ENCODE peak calls at places on chromosomes 4 and X, in four cellular contexts. One of them, this sample, is unnamed.
A peak's percentile ranks its signal among the peaks of the same experiment; 100 is the strongest.

GRCh38 chr4:122854860-122855259 is 28.2 kb downstream of the FGF2 start:
- DNase-seq in lower lobe of right lung: no peak
- DNase-seq in adrenal gland: no peak
- DNase-seq in left ventricle myocardium inferior: no peak
- DNase-seq in this sample: no peak

GRCh38 chrX:120857240-120857639 is 18.4 kb downstream of the CT47B1 start:
- DNase-seq in lower lobe of right lung: no peak
- DNase-seq in adrenal gland: no peak
- DNase-seq in left ventricle myocardium inferior: no peak
- DNase-seq in this sample: no peak

GRCh38 chrX:39855748-39856129 is 242.0 kb downstream of the BCOR start:
- DNase-seq in lower lobe of right lung: no peak
- DNase-seq in adrenal gland: peak; percentile 22
- DNase-seq in left ventricle myocardium inferior: no peak
- DNase-seq in this sample: no peak

GRCh38 chr4:156763511-156763910 is 208.1 kb downstream of the PDGFC start:
- DNase-seq in adrenal gland: no peak
- DNase-seq in lower lobe of right lung: no peak
- DNase-seq in left ventricle myocardium inferior: no peak
- DNase-seq in this sample: no peak

GRCh38 chr4:159487284-159487747 is 384.4 kb downstream of the RAPGEF2 start:
- DNase-seq in lower lobe of right lung: no peak
- DNase-seq in adrenal gland: peak; percentile 57
- DNase-seq in left ventricle myocardium inferior: no peak
- DNase-seq in this sample: peak; percentile 31

GRCh38 chr4:67151376-67152343 is 393.6 kb downstream of the CENPC start:
- DNase-seq in adrenal gland: no peak
- DNase-seq in lower lobe of right lung: peak; percentile 44
- DNase-seq in left ventricle myocardium inferior: no peak
- DNase-seq in this sample: no peak

GRCh38 chr4:177441061-177441802 is 1.0 kb downstream of the AGA start:
- DNase-seq in left ventricle myocardium inferior: no peak
- DNase-seq in lower lobe of right lung: peak; percentile 55
- DNase-seq in adrenal gland: no peak
- DNase-seq in this sample: no peak

GRCh38 chr4:1775731-1776500 is 17.2 kb upstream of the FGFR3 start:
- DNase-seq in lower lobe of right lung: no peak
- DNase-seq in left ventricle myocardium inferior: no peak
- DNase-seq in adrenal gland: no peak
- DNase-seq in this sample: no peak

GRCh38 chrX:73903941-73904340 is 340.9 kb downstream of the CHIC1 start:
- DNase-seq in adrenal gland: no peak
- DNase-seq in left ventricle myocardium inferior: no peak
- DNase-seq in lower lobe of right lung: no peak
- DNase-seq in this sample: no peak
- H3K4me1 ChIP-seq in adrenal gland: no peaks in the 10 kb centered on the region
- H3K4me1 ChIP-seq in left ventricle myocardium inferior: no peaks in the 10 kb centered on the region
- H3K4me1 ChIP-seq in lower lobe of right lung: no peaks in the 10 kb centered on the region
- H3K4me1 ChIP-seq in this sample: no peaks in the 10 kb centered on the region

DNA sequence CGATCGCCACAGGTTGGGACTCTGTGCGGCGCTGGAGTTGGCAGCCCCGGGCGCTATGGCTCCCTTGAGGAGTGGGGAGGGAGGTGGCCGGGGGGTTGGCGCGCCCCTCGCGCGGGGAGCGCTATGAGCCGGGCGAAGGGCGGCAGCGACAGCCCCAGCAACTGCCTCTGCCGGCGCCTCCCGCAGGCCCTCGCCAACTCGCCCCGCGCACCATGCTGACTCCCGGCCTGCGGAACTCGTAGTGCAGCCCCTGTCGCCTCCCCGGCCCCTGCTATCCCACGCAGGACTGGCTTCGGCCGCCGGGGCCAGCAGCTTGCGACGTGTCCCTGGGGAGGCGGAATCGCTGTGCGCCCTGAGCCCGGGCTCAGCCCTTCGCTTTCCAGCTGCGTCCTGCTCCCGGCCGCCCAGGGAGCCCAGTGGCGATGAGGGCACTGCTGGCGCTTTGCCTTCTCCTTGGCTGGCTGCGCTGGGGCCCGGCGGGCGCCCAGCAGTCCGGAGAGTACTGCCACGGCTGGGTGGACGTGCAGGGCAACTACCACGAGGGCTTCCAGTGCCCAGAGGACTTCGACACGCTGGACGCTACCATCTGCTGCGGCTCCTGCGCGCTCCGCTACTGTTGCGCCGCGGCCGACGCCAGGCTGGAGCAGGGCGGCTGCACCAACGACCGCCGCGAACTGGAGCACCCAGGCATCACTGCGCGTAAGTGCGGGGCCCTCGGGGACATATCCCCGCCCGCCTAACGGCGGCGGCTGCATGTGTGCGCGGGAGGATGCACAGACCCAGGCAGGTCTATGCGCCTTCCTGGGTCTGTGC is 553 bp downstream of the SHISA3 start:
- DNase-seq in lower lobe of right lung: no peak
- DNase-seq in left ventricle myocardium inferior: peak; percentile 28
- DNase-seq in adrenal gland: peak; percentile 19
- DNase-seq in this sample: peak; percentile 62
- H3K27ac ChIP-seq in lower lobe of right lung: no peak overlapping the region
- H3K27ac ChIP-seq in left ventricle myocardium inferior: peak overlapping the region; percentile 75
- H3K27ac ChIP-seq in adrenal gland: no peak overlapping the region
- H3K27ac ChIP-seq in this sample: no peak overlapping the region

DNA sequence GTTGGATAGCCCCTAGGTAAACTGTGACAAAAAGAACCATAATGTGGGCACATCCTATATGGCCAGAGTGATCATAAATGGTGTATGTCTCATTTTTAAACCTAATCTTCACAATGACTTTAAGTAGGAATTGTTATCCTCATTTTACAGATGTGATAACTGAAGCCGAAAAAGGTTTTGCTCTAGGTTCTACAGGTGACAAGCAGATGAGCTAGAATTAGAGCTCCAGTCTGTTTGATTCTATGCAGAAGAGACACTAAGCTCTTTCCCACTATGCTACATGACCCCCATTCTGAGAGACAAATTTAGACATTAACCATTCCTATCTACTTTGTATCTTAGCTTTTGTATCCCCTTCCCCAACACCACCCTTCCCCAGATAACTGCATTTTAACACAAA is 2.0 kb downstream of the AREG start:
- DNase-seq in lower lobe of right lung: no peak
- DNase-seq in left ventricle myocardium inferior: no peak
- DNase-seq in adrenal gland: no peak
- DNase-seq in this sample: no peak
- H3K4me1 ChIP-seq in lower lobe of right lung: no peaks in the 10 kb centered on the region
- H3K4me1 ChIP-seq in left ventricle myocardium inferior: peaks cover 18% of the 10 kb centered on the region
- H3K4me1 ChIP-seq in adrenal gland: peaks cover 10% of the 10 kb centered on the region
- H3K4me1 ChIP-seq in this sample: no peaks in the 10 kb centered on the region

GRCh38 chrX:71111141-71111843 is at the start of gene IL2RG:
- DNase-seq in left ventricle myocardium inferior: no peak
- DNase-seq in lower lobe of right lung: no peak
- DNase-seq in adrenal gland: no peak
- DNase-seq in this sample: no peak

GRCh38 chrX:71117358-71117757 is 1.0 kb upstream of the MED12 start:
- DNase-seq in left ventricle myocardium inferior: no peak
- DNase-seq in lower lobe of right lung: no peak
- DNase-seq in adrenal gland: no peak
- DNase-seq in this sample: no peak

GRCh38 chrX:71107245-71107644 is 705 bp upstream of the CXorf65 start:
- DNase-seq in left ventricle myocardium inferior: no peak
- DNase-seq in adrenal gland: no peak
- DNase-seq in lower lobe of right lung: no peak
- DNase-seq in this sample: no peak

GRCh38 chrX:71107762-71108360 is 1.3 kb upstream of the CXorf65 start:
- DNase-seq in adrenal gland: no peak
- DNase-seq in lower lobe of right lung: no peak
- DNase-seq in left ventricle myocardium inferior: no peak
- DNase-seq in this sample: peak; percentile 8

DNA sequence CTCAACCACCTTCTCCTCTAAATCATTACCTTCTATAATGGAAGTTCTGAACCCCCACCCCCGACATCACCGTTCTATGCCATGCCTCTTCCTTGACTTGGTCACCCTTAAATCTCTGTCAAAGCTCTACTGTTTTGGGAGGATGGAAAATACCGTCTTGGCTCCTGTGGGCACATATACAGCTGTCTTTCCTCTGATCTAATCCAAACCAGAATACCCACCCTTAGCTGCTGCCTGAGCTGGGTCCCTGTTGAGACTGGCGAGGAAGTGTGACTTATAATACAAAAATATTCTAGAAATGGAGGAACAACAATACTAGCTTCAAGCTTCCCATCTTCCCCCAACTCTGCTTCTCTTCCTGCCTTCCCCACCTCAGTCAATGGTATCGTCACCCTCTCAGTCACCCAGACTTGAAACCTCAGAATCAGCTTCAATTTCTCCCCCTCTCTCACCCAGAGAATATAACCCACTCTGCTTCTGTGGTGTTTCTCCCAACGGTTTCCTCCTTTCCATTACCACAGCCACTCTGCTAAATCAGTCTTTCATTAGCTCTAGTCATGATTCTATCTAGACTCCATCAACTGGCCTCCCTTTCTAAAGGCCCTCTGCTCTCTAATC is 583 bp upstream of the IL2RG start:
- DNase-seq in lower lobe of right lung: no peak
- DNase-seq in adrenal gland: no peak
- DNase-seq in left ventricle myocardium inferior: no peak
- DNase-seq in this sample: no peak
- H3K27ac ChIP-seq in lower lobe of right lung: peak overlapping the region; percentile 46
- H3K27ac ChIP-seq in adrenal gland: no peak overlapping the region
- H3K27ac ChIP-seq in left ventricle myocardium inferior: no peak overlapping the region
- H3K27ac ChIP-seq in this sample: no peak overlapping the region

GRCh38 chr4:105192474-105192873 is 45.8 kb downstream of the TET2 start:
- DNase-seq in adrenal gland: no peak
- DNase-seq in lower lobe of right lung: no peak
- DNase-seq in left ventricle myocardium inferior: no peak
- DNase-seq in this sample: no peak
- H3K4me1 ChIP-seq in adrenal gland: peaks cover 27% of the 10 kb centered on the region
- H3K4me1 ChIP-seq in lower lobe of right lung: peaks cover 49% of the 10 kb centered on the region
- H3K4me1 ChIP-seq in left ventricle myocardium inferior: peaks cover 81% of the 10 kb centered on the region
- H3K4me1 ChIP-seq in this sample: peaks cover 78% of the 10 kb centered on the region

GRCh38 chrX:44975666-44976263 is 102.8 kb downstream of the KDM6A start:
- DNase-seq in lower lobe of right lung: no peak
- DNase-seq in adrenal gland: no peak
- DNase-seq in left ventricle myocardium inferior: no peak
- DNase-seq in this sample: no peak
- H3K27ac ChIP-seq in lower lobe of right lung: no peak overlapping the region
- H3K27ac ChIP-seq in adrenal gland: no peak overlapping the region
- H3K27ac ChIP-seq in left ventricle myocardium inferior: no peak overlapping the region
- H3K27ac ChIP-seq in this sample: no peak overlapping the region